ENCODE peak calls at places on chromosomes 7 and 10, in eight cellular contexts. H is kidney tubule cell; S is myocyte; I is GM19239; P is activated CD4-positive, CD25-positive, alpha-beta regulatory T cell; A is GF-D8; D is RWPE1; W is hippocampal formation. C is an unnamed sample.

GRCh38 chr7:70749831-70750230 is 382.1 kb upstream of the GALNT17 start:
- DNase-seq in D (no peak), W (no peak), H (no peak), A (no peak), S (peak), P (no peak), I (no peak), C (no peak)

GRCh38 chr10:76133597-76134255 is 702.3 kb downstream of the LRMDA start:
- DNase-seq in I (no peak), W (no peak), P (no peak), H (no peak), D (no peak), S (peak), A (no peak), C (no peak)

GRCh38 chr7:156000601-156001396 is 188.5 kb upstream of the SHH start:
- DNase-seq in P (no peak), D (no peak), I (no peak), W (no peak), H (no peak), S (no peak), A (no peak), C (no peak)

GRCh38 chr10:92544296-92544695 is 29.6 kb downstream of the IDE start:
- DNase-seq in D (no peak), A (peak), I (no peak), S (peak), H (no peak), P (no peak), W (no peak), C (peak)

GRCh38 chr7:79709574-79710409 is 256.3 kb upstream of the MAGI2 start:
- DNase-seq in S (no peak), D (peak), P (no peak), H (peak), I (no peak), A (no peak), W (no peak), C (no peak)

GRCh38 chr7:73999664-74000420 is 28.1 kb upstream of the ELN start:
- DNase-seq in D (no peak), S (peak), H (no peak), A (no peak), I (no peak), P (no peak), W (no peak), C (no peak)

GRCh38 chr7:979886-980571 is 3.0 kb upstream of the CYP2W1 start:
- DNase-seq in W (no peak), A (no peak), H (peak), I (no peak), P (no peak), S (peak), D (no peak), C (peak)

GRCh38 chr10:121942749-121943148 is 14.9 kb upstream of the ATE1 start:
- DNase-seq in I (no peak), H (peak), S (peak), D (peak), W (no peak), A (peak), P (no peak), C (no peak)

GRCh38 chr7:99392659-99393362 is 15.6 kb downstream of the PDAP1 start:
- DNase-seq in S (no peak), D (peak), H (peak), A (no peak), P (peak), W (peak), I (no peak), C (peak)

GRCh38 chr10:102951316-102951715 is 33.2 kb downstream of the CNNM2 start:
- DNase-seq in W (no peak), H (no peak), D (no peak), S (no peak), I (no peak), P (no peak), A (no peak), C (no peak)

GRCh38 chr7:102983602-102984001 is 70.8 kb downstream of the LRRC17 start:
- DNase-seq in H (no peak), D (no peak), S (no peak), I (no peak), A (no peak), P (no peak), W (no peak), C (no peak)

GRCh38 chr7:24290004-24290641 is 6.1 kb downstream of the NPY start:
- DNase-seq in W (no peak), A (peak), I (peak), P (no peak), H (peak), S (peak), D (peak), C (peak)

GRCh38 chr10:11609052-11609451 is 2.4 kb downstream of the USP6NL start:
- DNase-seq in P (no peak), D (no peak), A (no peak), I (no peak), W (no peak), H (no peak), S (no peak), C (no peak)

GRCh38 chr10:63605568-63605967 is 84.4 kb downstream of the REEP3 start:
- DNase-seq in P (no peak), S (no peak), D (no peak), H (peak), I (no peak), A (no peak), W (peak), C (no peak)

GRCh38 chr10:113858541-113858940 is 4.1 kb downstream of the NHLRC2 start:
- DNase-seq in W (no peak), I (no peak), P (no peak), S (peak), H (peak), A (no peak), D (no peak), C (no peak)

GRCh38 chr7:44962483-44963251 is 16.1 kb downstream of the MYO1G start:
- DNase-seq in H (peak), W (no peak), I (no peak), A (no peak), P (no peak), D (peak), S (peak), C (no peak)

GRCh38 chr10:128512767-128513166 is 386.5 kb upstream of the MKI67 start:
- DNase-seq in H (no peak), W (no peak), A (no peak), P (no peak), S (no peak), I (no peak), D (no peak), C (no peak)

GRCh38 chr7:14341200-14341599 is 351.7 kb upstream of the ETV1 start:
- DNase-seq in D (no peak), I (no peak), P (no peak), W (no peak), H (no peak), S (no peak), A (no peak), C (no peak)

GRCh38 chr10:88062798-88063472 is 199.5 kb downstream of the PTEN start:
- DNase-seq in W (no peak), S (no peak), P (no peak), H (peak), D (no peak), A (no peak), I (no peak), C (no peak)

GRCh38 chr7:5478568-5479045 is 55.0 kb upstream of the TNRC18 start:
- DNase-seq in S (no peak), W (no peak), I (no peak), A (peak), H (no peak), P (no peak), D (no peak), C (no peak)

GRCh38 chr7:149799397-149800168 is 26.2 kb upstream of the ZNF467 start:
- DNase-seq in W (no peak), H (no peak), S (no peak), D (no peak), P (peak), A (no peak), I (peak), C (peak)

GRCh38 chr10:104589431-104589830 is 51.7 kb upstream of the SORCS3 start:
- DNase-seq in H (peak), D (no peak), S (peak), I (no peak), W (no peak), A (no peak), P (no peak), C (peak)

GRCh38 chr7:36016648-36017047 is 136.4 kb upstream of the EEPD1 start:
- DNase-seq in H (no peak), S (no peak), P (no peak), A (no peak), D (no peak), I (no peak), W (no peak), C (no peak)

GRCh38 chr7:109836016-109836415 is 1254.9 kb upstream of the LRRN3 start:
- DNase-seq in H (no peak), P (no peak), A (no peak), S (no peak), I (no peak), D (no peak), W (no peak), C (no peak)

GRCh38 chr10:124650820-124651401 is 93.3 kb downstream of the FAM53B start:
- DNase-seq in W (no peak), D (no peak), P (peak), I (peak), S (no peak), H (no peak), A (no peak), C (peak)

GRCh38 chr10:114590983-114591382 is 67.1 kb downstream of the ABLIM1 start:
- DNase-seq in D (no peak), I (no peak), W (no peak), S (no peak), A (no peak), P (no peak), H (peak), C (no peak)

GRCh38 chr7:107939472-107940145 is 48.6 kb downstream of the DLD start:
- DNase-seq in A (no peak), W (no peak), I (no peak), H (peak), D (no peak), P (no peak), S (peak), C (no peak)

GRCh38 chr10:29598861-29599311 is 35.9 kb downstream of the SVIL start:
- DNase-seq in D (no peak), P (no peak), A (no peak), S (peak), H (no peak), I (no peak), W (no peak), C (peak)

GRCh38 chr7:95045236-95045923 is 138.0 kb downstream of the PPP1R9A start:
- DNase-seq in W (peak), D (no peak), S (peak), A (no peak), I (no peak), H (peak), P (no peak), C (peak)